ENCODE peak calls at places on chromosome X, in seven cellular contexts. One of them, this sample, is unnamed.

GRCh38 chrX:99242001-99242400 is 1168.1 kb downstream of the PCDH19 start:
- DNase-seq in iPS-NIHi11: peak
- DNase-seq in amniotic epithelial cell: no peak
- DNase-seq in germinal center: no peak
- DNase-seq in endothelial cell: no peak
- DNase-seq in HEK293T: no peak
- DNase-seq in SK-N-MC: no peak
- DNase-seq in this sample: peak

GRCh38 chrX:48676893-48677270 is 6.7 kb upstream of the WAS start:
- DNase-seq in endothelial cell: no peak
- DNase-seq in iPS-NIHi11: no peak
- DNase-seq in amniotic epithelial cell: no peak
- DNase-seq in germinal center: peak
- DNase-seq in SK-N-MC: no peak
- DNase-seq in HEK293T: no peak
- DNase-seq in this sample: peak

GRCh38 chrX:150084474-150085229 is 146.4 kb upstream of the EOLA2 start:
- DNase-seq in SK-N-MC: no peak
- DNase-seq in endothelial cell: no peak
- DNase-seq in HEK293T: no peak
- DNase-seq in amniotic epithelial cell: peak
- DNase-seq in iPS-NIHi11: no peak
- DNase-seq in germinal center: no peak
- DNase-seq in this sample: no peak

GRCh38 chrX:41779058-41779564 is 55.1 kb downstream of the GPR82 start:
- DNase-seq in endothelial cell: no peak
- DNase-seq in amniotic epithelial cell: peak
- DNase-seq in iPS-NIHi11: no peak
- DNase-seq in HEK293T: no peak
- DNase-seq in SK-N-MC: no peak
- DNase-seq in germinal center: no peak
- DNase-seq in this sample: no peak

GRCh38 chrX:132740316-132741123 is 217.9 kb downstream of the HS6ST2 start:
- DNase-seq in HEK293T: no peak
- DNase-seq in SK-N-MC: no peak
- DNase-seq in amniotic epithelial cell: no peak
- DNase-seq in iPS-NIHi11: no peak
- DNase-seq in endothelial cell: no peak
- DNase-seq in germinal center: no peak
- DNase-seq in this sample: peak

GRCh38 chrX:53251307-53251706 is 26.3 kb upstream of the KDM5C start:
- DNase-seq in endothelial cell: no peak
- DNase-seq in amniotic epithelial cell: no peak
- DNase-seq in iPS-NIHi11: no peak
- DNase-seq in SK-N-MC: no peak
- DNase-seq in HEK293T: no peak
- DNase-seq in germinal center: no peak
- DNase-seq in this sample: no peak

GRCh38 chrX:109954333-109954732 is 48.6 kb upstream of the TMEM164 start:
- DNase-seq in SK-N-MC: no peak
- DNase-seq in iPS-NIHi11: no peak
- DNase-seq in endothelial cell: no peak
- DNase-seq in germinal center: no peak
- DNase-seq in amniotic epithelial cell: no peak
- DNase-seq in HEK293T: no peak
- DNase-seq in this sample: no peak

GRCh38 chrX:13311560-13311959 is 8.3 kb downstream of the ATXN3L start:
- DNase-seq in iPS-NIHi11: no peak
- DNase-seq in germinal center: no peak
- DNase-seq in amniotic epithelial cell: no peak
- DNase-seq in endothelial cell: no peak
- DNase-seq in HEK293T: no peak
- DNase-seq in SK-N-MC: no peak
- DNase-seq in this sample: no peak